ENCODE peak calls at places on chromosomes 16 and 17, in eight cellular contexts. V, E, H, T, P, Q, W and X are unnamed samples.

GRCh38 chr16:85565796-85566501 is 47.2 kb upstream of the GSE1 start:
- DNase-seq in Q (no peak), T (no peak), H (no peak), P (no peak), E (no peak), W (no peak), V (no peak), X (no peak)

GRCh38 chr17:2101448-2102257 is 46.8 kb downstream of the HIC1 start:
- DNase-seq in W (peak), H (no peak), Q (peak), V (peak), P (peak), E (peak), T (no peak), X (peak)

GRCh38 chr16:54627616-54628015 is 303.0 kb upstream of the IRX5 start:
- DNase-seq in V (no peak), E (peak), Q (no peak), T (no peak), W (no peak), H (peak), P (no peak), X (no peak)

GRCh38 chr16:71249399-71249798 is 18.9 kb upstream of the HYDIN start:
- DNase-seq in E (no peak), P (no peak), Q (no peak), V (no peak), T (no peak), W (no peak), H (no peak), X (no peak)

GRCh38 chr17:33725675-33726271 is 432.7 kb upstream of the ASIC2 start:
- DNase-seq in W (peak), V (peak), Q (no peak), T (peak), P (no peak), E (peak), H (peak), X (no peak)

GRCh38 chr16:69860233-69861231 is 90.6 kb upstream of the CLEC18A start:
- DNase-seq in V (no peak), Q (no peak), P (no peak), H (no peak), T (no peak), E (no peak), W (no peak), X (no peak)

GRCh38 chr16:73285336-73285735 is 237.4 kb upstream of the ZFHX3 start:
- DNase-seq in E (no peak), H (no peak), P (no peak), V (no peak), Q (no peak), W (no peak), T (no peak), X (no peak)

GRCh38 chr17:78780335-78780734 is 1.7 kb downstream of the CYTH1 start:
- DNase-seq in H (no peak), W (no peak), T (peak), E (no peak), Q (no peak), V (no peak), P (no peak), X (no peak)

GRCh38 chr17:75345514-75346167 is 56.4 kb upstream of the SLC25A19 start:
- DNase-seq in H (no peak), W (no peak), P (no peak), T (peak), E (no peak), Q (no peak), V (no peak), X (peak)

GRCh38 chr17:37299257-37299985 is 76.4 kb upstream of the C17orf78 start:
- DNase-seq in E (peak), W (peak), T (no peak), H (peak), V (no peak), P (no peak), Q (no peak), X (no peak)

GRCh38 chr17:76772842-76773521 is 35.1 kb downstream of the MFSD11 start:
- DNase-seq in P (peak), H (peak), V (no peak), Q (no peak), T (peak), W (peak), E (peak), X (peak)

GRCh38 chr16:10817514-10817913 is 1.1 kb downstream of the TVP23A start:
- DNase-seq in W (no peak), E (no peak), Q (no peak), V (no peak), P (no peak), T (no peak), H (no peak), X (no peak)

GRCh38 chr17:77383613-77384608 is 243.1 kb downstream of the SEC14L1 start:
- DNase-seq in W (peak), Q (peak), V (no peak), H (peak), P (no peak), T (no peak), E (no peak), X (no peak)

GRCh38 chr17:65048441-65048840 is 8.1 kb downstream of the GNA13 start:
- DNase-seq in E (no peak), H (no peak), V (no peak), W (no peak), P (no peak), Q (no peak), T (no peak), X (no peak)

GRCh38 chr17:78101542-78101941 is 27.0 kb downstream of the TMC6 start:
- DNase-seq in P (no peak), T (no peak), V (no peak), E (no peak), W (no peak), H (no peak), Q (no peak), X (no peak)

GRCh38 chr17:2710075-2710803 is 1.3 kb downstream of the CLUH start:
- DNase-seq in Q (no peak), H (peak), W (no peak), V (no peak), T (peak), E (no peak), P (no peak), X (no peak)

GRCh38 chr16:69340095-69340644 is 598 bp downstream of the NIP7 start:
- DNase-seq in H (peak), W (no peak), T (no peak), E (peak), Q (no peak), V (no peak), P (no peak), X (no peak)

GRCh38 chr17:40564883-40565744 is at the start of gene CCR7:
- DNase-seq in H (no peak), Q (no peak), P (peak), W (no peak), V (no peak), T (peak), E (no peak), X (peak)

GRCh38 chr17:57714660-57715059 is 30.4 kb downstream of the CCDC182 start:
- DNase-seq in T (no peak), Q (no peak), H (no peak), P (no peak), E (no peak), W (no peak), V (no peak), X (no peak)

GRCh38 chr17:44187131-44187899 is 543 bp downstream of the TMUB2 start:
- DNase-seq in W (peak), E (peak), Q (no peak), H (peak), V (no peak), P (peak), T (no peak), X (no peak)

GRCh38 chr16:77679901-77680300 is 42.4 kb upstream of the NUDT7 start:
- DNase-seq in H (no peak), V (no peak), W (no peak), P (no peak), E (no peak), Q (no peak), T (peak), X (no peak)

GRCh38 chr17:62628845-62629555 is 1.5 kb downstream of the MRC2 start:
- DNase-seq in T (no peak), P (no peak), Q (no peak), E (peak), H (peak), W (no peak), V (no peak), X (no peak)

GRCh38 chr16:67100569-67101300 is 9.0 kb upstream of the PHAF1 start:
- DNase-seq in E (peak), Q (no peak), P (no peak), W (no peak), T (peak), H (peak), V (no peak), X (no peak)

GRCh38 chr17:40727447-40728231 is 24.1 kb upstream of the KRT24 start:
- DNase-seq in Q (no peak), V (no peak), T (peak), E (peak), H (peak), W (peak), P (no peak), X (no peak)

GRCh38 chr16:19745286-19746018 is 27.4 kb downstream of the IQCK start:
- DNase-seq in E (peak), P (no peak), V (no peak), Q (no peak), H (peak), W (no peak), T (no peak), X (no peak)

GRCh38 chr17:65055708-65056638 is 567 bp downstream of the GNA13 start:
- DNase-seq in Q (peak), T (peak), H (peak), V (peak), P (peak), E (peak), W (no peak), X (peak)

GRCh38 chr17:31900877-31901276 is 631 bp downstream of the UTP6 start:
- DNase-seq in H (peak), P (no peak), V (no peak), E (peak), W (peak), T (peak), Q (no peak), X (no peak)

GRCh38 chr16:9160551-9160911 is 69.1 kb downstream of the HAPSTR1 start:
- DNase-seq in W (no peak), P (no peak), Q (no peak), E (no peak), H (no peak), T (no peak), V (no peak), X (no peak)
- H3K4me3 ChIP-seq in W (no peak), P (no peak), Q (no peak), E (no peak), H (no peak), T (no peak), V (no peak), X (no peak)

DNA sequence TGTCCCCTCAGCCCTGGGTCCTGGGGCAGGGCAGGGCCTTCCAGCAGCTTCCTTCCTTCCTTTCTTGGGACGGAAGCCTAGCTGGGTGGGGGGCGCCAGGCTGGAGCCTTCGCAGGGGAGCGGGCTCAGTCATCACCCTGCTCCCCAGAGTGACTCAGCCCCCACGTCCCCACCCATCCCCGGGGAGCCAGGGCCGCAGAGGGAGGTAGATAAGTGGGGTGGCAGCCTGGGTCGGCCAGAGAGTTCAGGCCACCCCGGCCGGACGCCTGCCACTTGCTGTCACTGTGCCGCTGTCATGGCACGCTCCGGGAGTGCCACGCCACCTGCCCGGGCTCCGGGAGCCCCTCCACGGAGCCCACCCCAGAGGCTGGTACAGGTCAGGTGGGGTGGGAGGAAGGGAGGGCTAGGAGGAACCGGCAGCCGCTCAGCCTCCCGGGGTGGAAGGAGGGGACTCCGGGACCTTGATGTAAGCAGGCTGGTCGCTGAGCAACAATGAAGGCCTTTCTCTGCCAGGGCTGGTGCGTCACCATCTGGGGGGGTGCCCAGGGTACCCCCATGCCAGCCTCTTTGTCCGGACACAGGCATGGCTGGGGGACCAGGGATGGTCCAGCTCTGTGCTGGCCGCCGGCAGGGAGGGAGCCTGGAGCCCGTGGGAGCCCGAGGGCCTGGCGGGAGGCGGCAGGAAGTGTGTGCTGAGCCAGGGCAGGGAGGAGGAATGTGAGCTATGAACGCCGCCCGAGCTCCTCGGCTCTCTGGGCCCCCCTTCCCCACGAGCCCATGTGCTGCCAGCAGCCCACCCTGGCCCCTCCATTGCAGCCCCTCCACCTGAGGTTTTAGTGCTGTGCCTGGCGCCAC is 6.6 kb downstream of the NHERF2 start:
- DNase-seq in E (peak), V (no peak), T (no peak), P (no peak), Q (peak), W (no peak), H (peak), X (no peak)
- H3K4me3 ChIP-seq in E (peak), V (peak), T (no peak), P (no peak), Q (peak), W (no peak), H (peak), X (no peak)

DNA sequence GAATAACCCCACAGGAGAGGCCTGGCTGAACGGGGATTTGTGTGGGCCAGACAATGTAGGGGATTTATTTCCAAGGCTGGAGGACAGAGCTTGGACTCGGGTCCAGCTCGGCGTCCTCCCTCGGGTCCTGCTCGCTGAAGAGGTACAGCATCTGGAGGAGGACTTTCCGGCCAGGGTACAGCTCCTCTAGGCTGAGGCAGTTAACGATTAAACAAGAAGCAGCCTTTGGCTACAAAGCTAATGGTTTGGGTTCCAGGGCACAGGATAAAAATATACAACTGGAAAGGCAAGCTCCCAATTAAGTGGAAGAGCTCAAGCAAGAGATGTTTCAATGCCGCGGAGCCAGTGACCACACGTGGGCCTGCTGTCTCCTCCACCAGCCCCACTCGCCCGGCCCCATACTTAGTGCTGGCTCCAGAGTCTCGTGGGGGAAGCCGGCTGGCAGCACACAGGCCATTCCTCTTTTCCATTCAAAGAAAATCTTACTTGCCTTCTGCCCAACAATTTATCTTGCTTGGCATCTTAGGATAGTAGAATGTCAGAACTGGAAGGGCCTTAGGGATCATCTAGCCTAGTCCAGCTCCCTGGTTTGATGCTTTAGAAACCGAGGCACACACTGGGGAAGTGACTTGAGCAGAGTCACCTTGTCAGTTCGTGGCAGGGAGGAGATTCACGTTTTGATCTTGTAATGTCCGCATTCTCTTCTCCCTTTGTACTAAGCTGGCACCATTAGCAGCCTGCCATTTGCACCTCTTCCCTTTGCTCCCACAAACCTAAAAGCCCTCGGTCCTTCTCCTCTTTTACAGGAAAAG is 85.9 kb upstream of the TBX2 start:
- DNase-seq in H (no peak), P (no peak), E (no peak), W (no peak), V (no peak), T (no peak), Q (peak), X (no peak)
- H3K4me3 ChIP-seq in H (no peak), P (no peak), E (no peak), W (no peak), V (no peak), T (no peak), Q (no peak), X (no peak)

GRCh38 chr17:81082177-81083073 is 47.5 kb downstream of the BAIAP2 start:
- DNase-seq in E (peak), V (peak), H (no peak), W (peak), P (no peak), T (no peak), Q (no peak), X (no peak)

GRCh38 chr17:81083125-81083765 is 48.3 kb downstream of the BAIAP2 start:
- DNase-seq in E (no peak), P (no peak), H (no peak), T (no peak), W (no peak), V (peak), Q (peak), X (no peak)

GRCh38 chr17:81080056-81080455 is 45.1 kb downstream of the BAIAP2 start:
- DNase-seq in P (no peak), W (no peak), E (no peak), Q (no peak), H (no peak), V (no peak), T (no peak), X (no peak)

GRCh38 chr17:81081619-81082176 is 46.7 kb downstream of the BAIAP2 start:
- DNase-seq in W (no peak), E (no peak), Q (no peak), V (no peak), H (no peak), T (no peak), P (no peak), X (no peak)

DNA sequence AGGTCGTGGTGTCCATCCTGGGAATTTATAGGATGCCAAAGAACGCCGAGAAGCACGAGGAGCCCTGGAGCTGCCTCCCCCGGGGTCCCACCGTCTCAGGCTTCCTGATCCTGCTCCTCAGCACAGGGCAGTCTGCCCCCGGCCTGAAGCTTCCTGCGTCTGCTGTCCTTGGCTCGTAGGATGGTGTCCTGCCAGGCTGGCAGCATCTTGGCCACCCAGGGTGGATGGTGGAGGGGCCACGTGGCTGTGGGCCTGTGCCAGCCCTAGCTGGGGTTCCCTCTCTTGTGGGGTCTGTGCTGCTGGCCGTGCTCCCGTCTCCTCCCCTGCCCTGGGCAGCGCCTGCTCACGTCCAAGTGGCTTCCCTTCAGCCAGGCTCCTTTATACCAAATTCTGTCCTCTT is 46.3 kb downstream of the BAIAP2 start:
- DNase-seq in H (no peak), V (no peak), W (no peak), E (no peak), T (no peak), P (no peak), Q (no peak), X (no peak)
- H3K4me3 ChIP-seq in H (no peak), V (no peak), W (no peak), E (no peak), T (no peak), P (no peak), Q (no peak), X (no peak)

DNA sequence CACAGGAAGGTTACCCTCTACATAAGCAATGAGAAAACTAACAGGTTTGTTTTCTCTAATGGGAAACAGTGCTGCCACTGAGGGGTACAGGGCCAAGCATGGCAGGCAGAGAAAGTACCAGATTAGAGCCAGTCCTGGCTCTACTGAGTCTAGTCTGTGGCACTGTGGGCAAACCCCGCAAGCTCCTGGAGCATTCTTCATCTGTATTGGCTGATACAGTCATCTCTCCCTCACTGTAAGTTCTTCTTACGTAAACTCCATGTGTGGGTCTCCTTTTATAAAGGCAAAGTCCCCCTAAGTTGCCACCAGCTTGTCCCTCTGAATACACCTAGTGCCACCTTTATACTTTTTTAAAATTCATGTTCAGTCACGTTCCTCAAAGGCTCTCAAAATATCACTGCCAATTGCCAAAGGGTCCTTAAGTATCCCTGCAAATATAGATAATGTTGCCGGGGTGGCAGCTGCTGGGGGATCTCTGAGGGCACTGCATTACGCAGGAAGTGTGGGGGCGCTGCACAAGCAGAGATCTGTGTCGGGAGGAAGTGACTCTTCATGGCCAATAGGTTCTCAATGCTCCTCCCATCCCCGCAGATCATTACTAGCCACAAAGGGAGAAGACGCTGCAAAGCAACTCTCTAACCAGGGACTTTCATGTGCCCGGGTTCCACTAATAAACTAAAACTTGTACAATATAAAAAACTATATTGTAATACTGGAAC is 18.8 kb downstream of the XPO6 start:
- DNase-seq in Q (no peak), W (peak), V (no peak), T (peak), P (peak), E (no peak), H (no peak), X (peak)
- H3K4me3 ChIP-seq in Q (no peak), W (no peak), V (no peak), T (no peak), P (peak), E (no peak), H (peak), X (peak)